ENCODE peak calls at places on chromosomes 5 and 9, in five cellular contexts. One of them, this sample, is unnamed.

GRCh38 chr5:161096591-161096990 is 244.6 kb upstream of the ATP10B start:
- DNase-seq in T-helper 1 cell: no peak
- DNase-seq in body of pancreas: no peak
- DNase-seq in aorta: no peak
- DNase-seq in RPMI7951: no peak
- DNase-seq in this sample: no peak

GRCh38 chr9:95316274-95316673 is 1.2 kb downstream of the FANCC start:
- DNase-seq in aorta: no peak
- DNase-seq in RPMI7951: no peak
- DNase-seq in body of pancreas: no peak
- DNase-seq in T-helper 1 cell: peak; percentile 3
- DNase-seq in this sample: no peak

GRCh38 chr5:77437194-77437593 is 54.9 kb downstream of the WDR41 start:
- DNase-seq in aorta: no peak
- DNase-seq in body of pancreas: no peak
- DNase-seq in T-helper 1 cell: peak; percentile 6
- DNase-seq in RPMI7951: no peak
- DNase-seq in this sample: no peak

GRCh38 chr9:96245399-96245798 is 56.6 kb downstream of the HSD17B3 start:
- DNase-seq in T-helper 1 cell: no peak
- DNase-seq in body of pancreas: no peak
- DNase-seq in RPMI7951: no peak
- DNase-seq in aorta: no peak
- DNase-seq in this sample: no peak

GRCh38 chr5:157442989-157443619 is 16.9 kb upstream of the NIPAL4 start:
- DNase-seq in T-helper 1 cell: no peak
- DNase-seq in RPMI7951: no peak
- DNase-seq in aorta: no peak
- DNase-seq in body of pancreas: no peak
- DNase-seq in this sample: no peak

GRCh38 chr5:122972877-122973276 is 63.6 kb downstream of the PPIC start:
- DNase-seq in aorta: no peak
- DNase-seq in body of pancreas: no peak
- DNase-seq in T-helper 1 cell: no peak
- DNase-seq in RPMI7951: peak; percentile 37
- DNase-seq in this sample: peak; percentile 41

GRCh38 chr5:137610598-137610997 is 111.5 kb upstream of the SPOCK1 start:
- DNase-seq in body of pancreas: no peak
- DNase-seq in RPMI7951: no peak
- DNase-seq in aorta: no peak
- DNase-seq in T-helper 1 cell: no peak
- DNase-seq in this sample: no peak

GRCh38 chr5:133241179-133241728 is 189.4 kb downstream of the HSPA4 start:
- DNase-seq in body of pancreas: no peak
- DNase-seq in aorta: no peak
- DNase-seq in T-helper 1 cell: no peak
- DNase-seq in RPMI7951: no peak
- DNase-seq in this sample: no peak

GRCh38 chr5:108481355-108481931 is 99.5 kb upstream of the FBXL17 start:
- DNase-seq in body of pancreas: no peak
- DNase-seq in aorta: no peak
- DNase-seq in RPMI7951: peak; percentile 1
- DNase-seq in T-helper 1 cell: no peak
- DNase-seq in this sample: peak; percentile 65

GRCh38 chr5:159178978-159179377 is 30.4 kb downstream of the RNF145 start:
- DNase-seq in RPMI7951: peak; percentile 91
- DNase-seq in body of pancreas: peak; percentile 42
- DNase-seq in aorta: no peak
- DNase-seq in T-helper 1 cell: peak; percentile 38
- DNase-seq in this sample: peak; percentile 96

GRCh38 chr5:11476866-11477265 is 427.4 kb downstream of the CTNND2 start:
- DNase-seq in body of pancreas: no peak
- DNase-seq in aorta: no peak
- DNase-seq in T-helper 1 cell: no peak
- DNase-seq in RPMI7951: no peak
- DNase-seq in this sample: no peak

GRCh38 chr9:91131433-91131839 is 230.3 kb downstream of the AUH start:
- DNase-seq in T-helper 1 cell: peak; percentile 97
- DNase-seq in aorta: peak; percentile 66
- DNase-seq in RPMI7951: peak; percentile 94
- DNase-seq in body of pancreas: no peak
- DNase-seq in this sample: peak; percentile 79

GRCh38 chr9:93951655-93952118 is 3.5 kb downstream of the BARX1 start:
- DNase-seq in aorta: no peak
- DNase-seq in body of pancreas: no peak
- DNase-seq in T-helper 1 cell: no peak
- DNase-seq in RPMI7951: no peak
- DNase-seq in this sample: no peak

GRCh38 chr9:101311759-101312420 is 72.9 kb downstream of the BAAT start:
- DNase-seq in T-helper 1 cell: peak; percentile 53
- DNase-seq in aorta: no peak
- DNase-seq in body of pancreas: peak; percentile 25
- DNase-seq in RPMI7951: peak; percentile 71
- DNase-seq in this sample: peak; percentile 83

GRCh38 chr5:79357401-79357800 is 121.5 kb downstream of the JMY start:
- DNase-seq in RPMI7951: no peak
- DNase-seq in body of pancreas: no peak
- DNase-seq in T-helper 1 cell: no peak
- DNase-seq in aorta: no peak
- DNase-seq in this sample: no peak

GRCh38 chr9:124869466-124869985 is 7.6 kb downstream of the ARPC5L start:
- DNase-seq in body of pancreas: peak; percentile 21
- DNase-seq in RPMI7951: no peak
- DNase-seq in T-helper 1 cell: peak; percentile 39
- DNase-seq in aorta: no peak
- DNase-seq in this sample: no peak

GRCh38 chr5:109992264-109992915 is 302.7 kb downstream of the MAN2A1 start:
- DNase-seq in body of pancreas: no peak
- DNase-seq in T-helper 1 cell: no peak
- DNase-seq in RPMI7951: no peak
- DNase-seq in aorta: no peak
- DNase-seq in this sample: no peak

GRCh38 chr5:69129413-69129812 is 35.6 kb downstream of the SLC30A5 start:
- DNase-seq in RPMI7951: peak; percentile 17
- DNase-seq in aorta: no peak
- DNase-seq in body of pancreas: no peak
- DNase-seq in T-helper 1 cell: no peak
- DNase-seq in this sample: peak; percentile 36

GRCh38 chr5:150542933-150543445 is 35.1 kb downstream of the NDST1 start:
- DNase-seq in aorta: peak; percentile 38
- DNase-seq in body of pancreas: no peak
- DNase-seq in T-helper 1 cell: no peak
- DNase-seq in RPMI7951: peak; percentile 11
- DNase-seq in this sample: no peak

GRCh38 chr5:173020643-173021042 is 35.5 kb upstream of the CREBRF start:
- DNase-seq in RPMI7951: no peak
- DNase-seq in body of pancreas: no peak
- DNase-seq in T-helper 1 cell: no peak
- DNase-seq in aorta: peak; percentile 65
- DNase-seq in this sample: no peak

GRCh38 chr5:176647870-176648466 is 684 bp downstream of the TSPAN17 start:
- DNase-seq in aorta: no peak
- DNase-seq in T-helper 1 cell: no peak
- DNase-seq in body of pancreas: peak; percentile 77
- DNase-seq in RPMI7951: no peak
- DNase-seq in this sample: peak; percentile 38

GRCh38 chr9:95157491-95158151 is 159.9 kb downstream of the FANCC start:
- DNase-seq in body of pancreas: peak; percentile 49
- DNase-seq in T-helper 1 cell: no peak
- DNase-seq in RPMI7951: peak; percentile 32
- DNase-seq in aorta: no peak
- DNase-seq in this sample: no peak

GRCh38 chr9:114272739-114273431 is 50.0 kb upstream of the ORM1 start:
- DNase-seq in body of pancreas: peak; percentile 56
- DNase-seq in T-helper 1 cell: no peak
- DNase-seq in aorta: peak; percentile 11
- DNase-seq in RPMI7951: no peak
- DNase-seq in this sample: no peak

GRCh38 chr9:18159254-18159653 is 314.7 kb upstream of the ADAMTSL1 start:
- DNase-seq in body of pancreas: no peak
- DNase-seq in aorta: no peak
- DNase-seq in T-helper 1 cell: no peak
- DNase-seq in RPMI7951: no peak
- DNase-seq in this sample: no peak

GRCh38 chr9:32431940-32432555 is 47.6 kb downstream of the ACO1 start:
- DNase-seq in T-helper 1 cell: no peak
- DNase-seq in body of pancreas: peak; percentile 43
- DNase-seq in RPMI7951: peak; percentile 49
- DNase-seq in aorta: no peak
- DNase-seq in this sample: no peak

GRCh38 chr5:120655828-120656435 is 191.8 kb downstream of the PRR16 start:
- DNase-seq in body of pancreas: peak; percentile 24
- DNase-seq in RPMI7951: peak; percentile 43
- DNase-seq in T-helper 1 cell: no peak
- DNase-seq in aorta: no peak
- DNase-seq in this sample: peak; percentile 27

GRCh38 chr9:126616521-126616976 is 2.8 kb downstream of the LMX1B start:
- DNase-seq in aorta: no peak
- DNase-seq in RPMI7951: no peak
- DNase-seq in body of pancreas: peak; percentile 7
- DNase-seq in T-helper 1 cell: no peak
- DNase-seq in this sample: no peak

GRCh38 chr5:123681061-123681460 is 169.1 kb downstream of the CSNK1G3 start:
- DNase-seq in RPMI7951: peak; percentile 28
- DNase-seq in body of pancreas: no peak
- DNase-seq in aorta: no peak
- DNase-seq in T-helper 1 cell: no peak
- DNase-seq in this sample: no peak

GRCh38 chr9:21970800-21971620 is 23.2 kb downstream of the CDKN2A start:
- DNase-seq in RPMI7951: no peak
- DNase-seq in body of pancreas: no peak
- DNase-seq in T-helper 1 cell: no peak
- DNase-seq in aorta: no peak
- DNase-seq in this sample: no peak

GRCh38 chr5:6899215-6899614 is 186.0 kb downstream of the TENT4A start:
- DNase-seq in aorta: no peak
- DNase-seq in body of pancreas: peak; percentile 73
- DNase-seq in T-helper 1 cell: no peak
- DNase-seq in RPMI7951: peak; percentile 79
- DNase-seq in this sample: no peak

GRCh38 chr5:2538169-2538568 is 213.3 kb downstream of the IRX2 start:
- DNase-seq in body of pancreas: no peak
- DNase-seq in RPMI7951: no peak
- DNase-seq in aorta: no peak
- DNase-seq in T-helper 1 cell: no peak
- DNase-seq in this sample: no peak

GRCh38 chr5:166786178-166786577 is 1505.3 kb upstream of the WWC1 start:
- DNase-seq in body of pancreas: no peak
- DNase-seq in T-helper 1 cell: no peak
- DNase-seq in RPMI7951: no peak
- DNase-seq in aorta: no peak
- DNase-seq in this sample: no peak

GRCh38 chr5:179858241-179858585 is 404 bp downstream of the MRNIP start:
- DNase-seq in RPMI7951: peak; percentile 28
- DNase-seq in T-helper 1 cell: peak; percentile 37
- DNase-seq in body of pancreas: no peak
- DNase-seq in aorta: no peak
- DNase-seq in this sample: peak; percentile 45

GRCh38 chr5:79857692-79858091 is 133.4 kb downstream of the MTX3 start:
- DNase-seq in body of pancreas: no peak
- DNase-seq in RPMI7951: no peak
- DNase-seq in aorta: no peak
- DNase-seq in T-helper 1 cell: no peak
- DNase-seq in this sample: no peak

GRCh38 chr9:110256142-110256391 is 240 bp downstream of the TXN start:
- DNase-seq in body of pancreas: no peak
- DNase-seq in aorta: no peak
- DNase-seq in T-helper 1 cell: no peak
- DNase-seq in RPMI7951: no peak
- DNase-seq in this sample: peak; percentile 11

GRCh38 chr5:135438712-135439111 is 8.4 kb downstream of the DCANP1 start:
- DNase-seq in body of pancreas: no peak
- DNase-seq in RPMI7951: no peak
- DNase-seq in aorta: no peak
- DNase-seq in T-helper 1 cell: no peak
- DNase-seq in this sample: no peak

GRCh38 chr5:103867857-103868598 is 305.4 kb upstream of the NUDT12 start:
- DNase-seq in T-helper 1 cell: no peak
- DNase-seq in RPMI7951: peak; percentile 14
- DNase-seq in body of pancreas: no peak
- DNase-seq in aorta: no peak
- DNase-seq in this sample: peak; percentile 92